ENCODE peak calls at places on chromosomes 7 and 10, in eight cellular contexts. O is fibroblast of the aortic adventitia; S is kidney tubule cell; A is KG1; K is activated CD8-positive, alpha-beta memory T cell treated with anti-CD3 and anti-CD28 coated beads for 24 hours; C is amniotic stem cell; B is stimulated activated CD4-positive, alpha-beta T cell treated with anti-CD3 and anti-CD28 coated beads, Interleukin-1b, Interleukin-23, amount 100 ng/mL, for 24 hours; G is RWPE1. D is an unnamed sample.

GRCh38 chr7:156778668-156779067 is 114.3 kb downstream of the LMBR1 start:
- DNase-seq in O (no peak), S (no peak), A (no peak), K (no peak), C (no peak), B (no peak), G (no peak), D (no peak)

GRCh38 chr10:1788401-1788800 is 51.1 kb upstream of the ADARB2 start:
- DNase-seq in O (no peak), S (no peak), A (no peak), K (no peak), C (no peak), B (no peak), G (no peak), D (no peak)

GRCh38 chr10:22259280-22259679 is 41.5 kb upstream of the EBLN1 start:
- DNase-seq in O (no peak), S (no peak), A (no peak), K (no peak), C (no peak), B (no peak), G (no peak), D (no peak)

GRCh38 chr10:12463459-12463838 is 114.1 kb downstream of the CAMK1D start:
- DNase-seq in O (no peak), S (no peak), A (no peak), K (no peak), C (no peak), B (no peak), G (no peak), D (no peak)

GRCh38 chr10:62062752-62063512 is 161.4 kb downstream of the ARID5B start:
- DNase-seq in O (no peak), S (no peak), A (no peak), K (no peak), C (no peak), B (no peak), G (no peak), D (no peak)

GRCh38 chr10:3780056-3780765 is 4.8 kb downstream of the KLF6 start:
- DNase-seq in O (peak), S (peak), A (no peak), K (peak), C (no peak), B (no peak), G (no peak), D (peak)

GRCh38 chr10:132516771-132517725 is 20.5 kb upstream of the INPP5A start:
- DNase-seq in O (peak), S (peak), A (no peak), K (no peak), C (peak), B (no peak), G (peak), D (peak)

GRCh38 chr10:104281694-104282093 is 12.7 kb downstream of the GSTO2 start:
- DNase-seq in O (no peak), S (no peak), A (no peak), K (no peak), C (no peak), B (no peak), G (no peak), D (no peak)

GRCh38 chr7:72919256-72919775 is 5.6 kb upstream of the POM121 start:
- DNase-seq in O (no peak), S (no peak), A (no peak), K (no peak), C (no peak), B (no peak), G (no peak), D (no peak)

GRCh38 chr10:6009961-6010360 is 32.6 kb upstream of the IL15RA start:
- DNase-seq in O (peak), S (no peak), A (no peak), K (no peak), C (no peak), B (no peak), G (no peak), D (no peak)

GRCh38 chr7:30238721-30239441 is 45.5 kb upstream of the ZNRF2 start:
- DNase-seq in O (peak), S (peak), A (no peak), K (no peak), C (no peak), B (no peak), G (peak), D (no peak)

D was measured in T-helper 17 cell.